ENCODE peak calls at places on chromosomes 3 and 15, in six cellular contexts. L is K562, O is HCT116, V is H1, X is SK-N-SH, N is HepG2. E is an unnamed sample. For H3K4me1, the result is how much of the 10 kb centered on the place peaks cover.

GRCh38 chr3:123080864-123081562 is 14.2 kb downstream of the PDIA5 start:
- DNase-seq in L (peak), O (no peak), V (no peak), X (no peak), N (no peak), E (no peak)

GRCh38 chr3:140830391-140830790 is 111.2 kb upstream of the SLC25A36 start:
- DNase-seq in L (no peak), O (no peak), V (no peak), X (no peak), N (no peak), E (no peak)

GRCh38 chr3:126133606-126134005 is 46.8 kb downstream of the ALDH1L1 start:
- DNase-seq in L (no peak), O (no peak), V (no peak), X (no peak), N (no peak), E (no peak)

GRCh38 chr15:31031471-31032064 is 40.1 kb upstream of the MTMR10 start:
- DNase-seq in L (no peak), O (no peak), V (no peak), X (no peak), N (no peak), E (no peak)

GRCh38 chr3:111200027-111200426 is 128.4 kb downstream of the NECTIN3 start:
- DNase-seq in L (no peak), O (no peak), V (no peak), X (no peak), N (no peak), E (no peak)

GRCh38 chr15:38724827-38725226 is 160.2 kb upstream of the RASGRP1 start:
- DNase-seq in L (peak), O (no peak), V (no peak), X (no peak), N (no peak), E (no peak)

GRCh38 chr3:20073683-20074082 is 33.4 kb downstream of the KAT2B start:
- DNase-seq in L (no peak), O (no peak), V (no peak), X (no peak), N (no peak), E (peak)

GRCh38 chr3:48432411-48433371 is 2.8 kb upstream of the PLXNB1 start:
- DNase-seq in L (no peak), O (peak), V (no peak), X (peak), N (no peak), E (peak)

GRCh38 chr15:90529369-90530249 is at the start of gene CRTC3:
- DNase-seq in L (peak), O (no peak), V (no peak), X (peak), N (no peak), E (no peak)

GRCh38 chr3:141894524-141895176 is 18.2 kb downstream of the ATP1B3 start:
- DNase-seq in L (no peak), O (peak), V (no peak), X (no peak), N (peak), E (no peak)

GRCh38 chr15:67840747-67841634 is 1.1 kb upstream of the RNU6-1 start:
- DNase-seq in L (no peak), O (no peak), V (no peak), X (peak), N (peak), E (no peak)

GRCh38 chr3:154151969-154152368 is 30.8 kb downstream of the ARHGEF26 start:
- DNase-seq in L (no peak), O (no peak), V (no peak), X (no peak), N (no peak), E (no peak)

GRCh38 chr3:101091489-101091888 is 98.3 kb upstream of the ABI3BP start:
- DNase-seq in L (peak), O (peak), V (no peak), X (no peak), N (peak), E (no peak)

GRCh38 chr15:61518191-61518950 is 289.3 kb upstream of the RORA start:
- DNase-seq in L (no peak), O (no peak), V (no peak), X (no peak), N (no peak), E (no peak)

GRCh38 chr15:45871121-45871855 is 236.5 kb downstream of the SQOR start:
- DNase-seq in L (no peak), O (no peak), V (no peak), X (no peak), N (no peak), E (no peak)

GRCh38 chr15:44735482-44736260 is 657 bp upstream of the TRIM69 start:
- DNase-seq in L (no peak), O (no peak), V (no peak), X (peak), N (no peak), E (no peak)

DNA sequence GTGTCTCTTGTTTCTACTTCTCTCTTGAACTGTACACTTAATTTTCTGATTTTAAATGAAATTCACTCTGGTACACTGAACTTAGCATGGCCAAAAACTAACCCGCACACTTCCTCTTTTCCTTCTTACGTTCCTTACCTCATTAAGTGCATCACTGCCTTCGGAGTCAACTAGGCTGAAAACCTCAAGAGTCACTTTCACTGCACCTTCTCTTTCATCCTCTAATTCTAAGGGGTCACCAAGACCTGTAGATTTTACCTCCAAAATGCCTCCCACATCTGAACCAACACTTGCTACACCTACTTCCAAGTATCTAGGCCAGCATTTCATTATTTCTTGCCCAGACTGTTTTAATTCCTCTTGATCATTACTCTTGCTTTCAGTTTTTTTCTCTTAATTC is 6.6 kb downstream of the CBLB start:
- DNase-seq in L (no peak), O (no peak), V (no peak), X (no peak), N (no peak), E (no peak)
- H3K4me1 ChIP-seq in L (under half), O (under half), V (under half), X (under half), N (under half), E (under half)

GRCh38 chr3:61893840-61894566 is 332.6 kb downstream of the PTPRG start:
- DNase-seq in L (no peak), O (no peak), V (no peak), X (no peak), N (no peak), E (no peak)
- TF ChIP-seq YY1 in L (no peak), O (no peak), V (no peak), X (no peak), N (no peak), E (no peak)

DNA sequence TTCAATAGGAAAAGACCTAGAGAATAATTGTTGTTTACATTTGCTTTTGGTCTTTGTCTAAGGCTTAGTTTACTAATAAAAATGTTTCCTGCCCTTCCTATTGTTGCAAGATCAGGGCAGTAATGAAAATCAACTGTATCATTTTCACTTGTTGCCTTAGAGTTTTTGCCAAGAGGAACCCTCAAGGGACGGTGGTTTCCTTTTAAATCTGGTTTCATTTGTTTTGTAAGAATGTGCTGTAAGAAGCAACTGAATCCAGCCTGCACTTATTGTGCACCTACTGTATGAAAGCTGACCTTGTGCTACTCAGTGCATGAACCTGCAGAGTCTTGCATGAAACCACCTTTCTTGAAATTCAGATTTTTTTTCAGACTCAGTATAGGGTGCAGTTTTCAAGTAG is 5.3 kb downstream of the IGF1R start:
- DNase-seq in L (no peak), O (no peak), V (no peak), X (no peak), N (no peak), E (no peak)
- H3K4me1 ChIP-seq in L (under half), O (under half), V (under half), X (under half), N (half or more), E (under half)

DNA sequence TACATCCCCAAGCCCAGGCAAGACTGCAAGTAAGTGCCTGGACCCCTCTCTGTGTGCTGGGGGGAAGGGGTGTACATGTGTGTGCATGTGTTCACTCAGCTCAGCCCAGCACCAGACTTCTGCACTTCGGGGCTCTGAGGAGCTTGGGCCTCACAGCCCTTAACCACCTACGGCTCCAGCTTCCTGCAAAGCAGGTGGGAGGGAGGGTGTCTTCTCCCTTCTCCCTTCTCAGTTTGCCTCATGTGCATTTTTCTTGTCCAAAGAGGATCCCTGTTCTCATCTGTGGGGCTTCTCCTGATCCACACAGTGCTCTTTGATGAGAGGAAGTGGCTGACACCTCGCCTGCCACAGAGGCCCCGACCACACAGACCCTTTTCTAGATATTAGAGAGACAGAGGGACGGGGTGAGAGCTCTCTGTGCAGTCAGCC is 69.3 kb downstream of the MESD start:
- DNase-seq in L (no peak), O (no peak), V (no peak), X (no peak), N (no peak), E (no peak)
- TF ChIP-seq YY1 in L (no peak), O (no peak), V (no peak), X (no peak), N (no peak), E (no peak)

GRCh38 chr3:16508242-16508575 is 5.3 kb downstream of the RFTN1 start:
- DNase-seq in L (no peak), O (no peak), V (no peak), X (peak), N (no peak), E (no peak)
- H3K4me1 ChIP-seq in L (under half), O (under half), V (under half), X (under half), N (under half), E (under half)

GRCh38 chr3:66904336-66904735 is 93.8 kb upstream of the KBTBD8 start:
- DNase-seq in L (no peak), O (no peak), V (no peak), X (no peak), N (no peak), E (no peak)

GRCh38 chr3:66910721-66911120 is 87.4 kb upstream of the KBTBD8 start:
- DNase-seq in L (no peak), O (no peak), V (no peak), X (no peak), N (no peak), E (no peak)

DNA sequence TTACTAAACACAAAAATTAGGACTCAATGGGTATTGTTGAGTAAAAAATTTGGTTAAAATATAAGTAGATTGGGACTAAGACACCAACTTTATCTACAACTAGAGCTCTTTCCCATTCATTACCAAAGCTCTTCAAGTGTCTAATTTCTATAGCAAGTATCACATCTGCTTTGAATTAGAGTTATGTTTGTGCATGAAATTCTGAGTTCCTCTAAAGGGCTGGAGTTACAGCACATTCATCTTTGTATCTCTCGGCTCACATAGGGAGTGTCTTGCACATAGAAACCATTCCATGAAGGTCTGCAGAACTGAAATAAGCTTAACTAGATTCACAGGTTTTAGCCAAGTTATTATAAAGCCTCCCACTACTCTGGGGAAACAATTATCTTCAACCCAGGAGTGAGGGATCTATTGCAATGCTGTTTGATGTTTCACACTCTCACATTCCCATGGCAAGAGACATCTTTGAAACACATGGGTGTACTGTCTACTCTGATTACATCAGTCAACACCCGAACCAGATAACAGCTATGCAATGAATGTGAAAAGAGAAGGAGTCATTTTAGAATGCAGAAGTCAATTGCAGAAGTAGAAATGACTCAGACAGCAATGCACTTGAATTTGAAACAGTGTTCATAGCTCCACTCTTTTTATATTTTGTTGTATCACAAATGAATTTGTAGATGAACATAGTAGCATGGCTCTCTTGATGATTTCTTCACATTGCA is 93.1 kb upstream of the KBTBD8 start:
- DNase-seq in L (no peak), O (no peak), V (no peak), X (no peak), N (peak), E (no peak)
- TF ChIP-seq YY1 in L (no peak), O (no peak), V (no peak), X (no peak), N (no peak), E (no peak)

GRCh38 chr3:69762790-69763229 is 23.5 kb downstream of the MITF start:
- DNase-seq in L (no peak), O (no peak), V (no peak), X (no peak), N (no peak), E (no peak)

GRCh38 chr3:69763976-69764851 is 24.9 kb downstream of the MITF start:
- DNase-seq in L (no peak), O (no peak), V (no peak), X (no peak), N (no peak), E (no peak)

GRCh38 chr3:69764861-69765260 is 25.6 kb downstream of the MITF start:
- DNase-seq in L (peak), O (no peak), V (no peak), X (no peak), N (no peak), E (no peak)

GRCh38 chr3:69761896-69762789 is 22.9 kb downstream of the MITF start:
- DNase-seq in L (no peak), O (no peak), V (no peak), X (no peak), N (no peak), E (no peak)

DNA sequence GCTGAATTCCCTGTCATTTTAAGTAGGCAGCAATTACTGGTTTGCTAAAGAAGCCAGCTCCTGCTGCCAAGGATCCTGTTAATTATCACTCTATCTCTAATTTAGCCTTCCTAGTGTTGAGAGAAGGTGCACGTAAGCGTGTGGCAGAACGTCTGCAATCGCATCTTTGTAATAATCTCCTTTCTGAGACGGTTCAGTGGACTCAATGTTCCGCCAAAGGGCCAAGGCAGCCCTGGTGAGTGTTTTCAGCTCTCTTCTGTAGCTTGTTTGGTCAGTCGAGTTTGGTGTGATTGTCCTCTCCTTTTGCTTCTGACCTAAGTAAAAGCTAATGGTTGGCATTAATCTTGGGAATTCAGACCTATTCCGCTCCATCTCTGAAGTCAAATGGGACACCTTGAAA is 24.2 kb downstream of the MITF start:
- DNase-seq in L (no peak), O (no peak), V (no peak), X (no peak), N (no peak), E (no peak)
- H3K4me1 ChIP-seq in L (under half), O (under half), V (under half), X (under half), N (under half), E (under half)

GRCh38 chr3:175735866-175736265 is 876.7 kb downstream of the NAALADL2 start:
- DNase-seq in L (no peak), O (no peak), V (no peak), X (no peak), N (no peak), E (no peak)

GRCh38 chr3:175741951-175742350 is 882.8 kb downstream of the NAALADL2 start:
- DNase-seq in L (no peak), O (no peak), V (no peak), X (no peak), N (no peak), E (no peak)

GRCh38 chr3:175732053-175732452 is 872.9 kb downstream of the NAALADL2 start:
- DNase-seq in L (no peak), O (no peak), V (no peak), X (no peak), N (no peak), E (no peak)

GRCh38 chr3:175743733-175744400 is 884.7 kb downstream of the NAALADL2 start:
- DNase-seq in L (no peak), O (no peak), V (no peak), X (no peak), N (no peak), E (no peak)

DNA sequence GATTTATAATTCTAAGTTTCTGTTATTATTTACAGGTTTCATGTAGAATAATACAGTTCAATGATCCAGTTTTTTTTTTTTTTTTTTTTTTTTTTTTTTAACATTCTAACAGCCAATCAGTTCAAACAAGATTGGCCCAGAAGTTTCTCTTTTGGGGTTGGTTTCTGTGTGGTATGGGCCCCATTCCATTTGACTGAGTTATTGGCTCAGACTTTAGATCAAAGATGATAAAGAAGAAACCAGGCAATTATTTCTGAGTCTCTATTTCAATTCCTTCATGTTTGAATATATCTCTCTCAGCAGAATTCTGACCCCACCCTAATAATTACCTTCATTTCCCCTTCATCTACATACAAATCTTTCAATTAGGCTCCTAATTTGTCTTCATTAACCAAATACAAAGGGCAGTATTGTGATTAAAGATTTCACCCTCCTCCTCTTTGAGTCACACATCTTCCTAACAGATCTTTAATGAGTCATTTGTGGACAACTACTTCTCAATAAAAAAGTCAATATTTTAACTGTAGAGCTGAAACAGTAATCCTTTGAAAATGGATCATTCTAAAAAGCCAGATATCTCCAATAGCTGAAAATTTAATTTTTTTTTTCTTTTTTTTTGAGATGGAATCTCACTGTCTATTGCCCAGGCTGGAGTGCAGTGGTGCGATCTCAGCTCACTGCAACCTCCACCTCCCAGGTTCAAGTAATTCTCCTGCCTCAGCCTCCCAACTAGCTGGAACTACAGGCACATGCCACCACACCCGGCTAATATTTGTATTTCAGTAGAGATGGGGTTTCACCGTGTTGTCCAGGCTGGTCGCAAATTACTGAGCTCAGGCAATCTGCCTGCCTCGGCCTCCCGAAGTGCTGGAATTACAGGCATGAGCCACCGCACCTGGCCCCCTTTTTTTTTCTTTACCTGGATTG is 878.8 kb downstream of the NAALADL2 start:
- DNase-seq in L (no peak), O (no peak), V (no peak), X (no peak), N (no peak), E (no peak)
- TF ChIP-seq YY1 in L (no peak), O (no peak), V (no peak), X (no peak), N (no peak), E (no peak)

GRCh38 chr3:42505203-42505848 is 2.9 kb downstream of the VIPR1 start:
- DNase-seq in L (no peak), O (no peak), V (no peak), X (no peak), N (no peak), E (no peak)
- H3K4me1 ChIP-seq in L (under half), O (under half), V (under half), X (under half), N (under half), E (under half)

GRCh38 chr15:64232400-64232799 is 69.6 kb upstream of the PPIB start:
- DNase-seq in L (no peak), O (no peak), V (no peak), X (no peak), N (peak), E (no peak)
- TF ChIP-seq YY1 in L (no peak), O (no peak), V (no peak), X (no peak), N (no peak), E (no peak)